ENCODE peak calls at places on chromosomes 2 and 18, in four cellular contexts. E, M, P and H are unnamed samples.
A peak's percentile ranks its signal among the peaks of the same experiment; 100 is the strongest.

GRCh38 chr2:195898505-195898904 is 170.1 kb downstream of the DNAH7 start:
- DNase-seq in E (peak; percentile 99), M (peak; percentile 2), P (no peak), H (peak; percentile 97)

GRCh38 chr2:233355916-233356315 is 1.6 kb downstream of the DGKD start:
- DNase-seq in E (no peak), M (no peak), P (no peak), H (no peak)

GRCh38 chr2:133635115-133635514 is 66.9 kb upstream of the NCKAP5 start:
- DNase-seq in E (no peak), M (no peak), P (no peak), H (no peak)

GRCh38 chr18:48994044-48994651 is 43.4 kb upstream of the SMAD7 start:
- DNase-seq in E (peak; percentile 88), M (no peak), P (no peak), H (no peak)

GRCh38 chr2:100615471-100615870 is 52.7 kb downstream of the PDCL3 start:
- DNase-seq in E (no peak), M (no peak), P (no peak), H (no peak)

GRCh38 chr2:134932864-134933526 is 14.4 kb downstream of the CCNT2 start:
- DNase-seq in E (no peak), M (no peak), P (no peak), H (no peak)

GRCh38 chr2:176085861-176086771 is 2.4 kb upstream of the EVX2 start:
- DNase-seq in E (no peak), M (no peak), P (peak; percentile 67), H (no peak)

GRCh38 chr2:63589148-63589972 is 597 bp downstream of the MDH1 start:
- DNase-seq in E (no peak), M (no peak), P (no peak), H (no peak)

GRCh38 chr2:12020833-12021469 is 274.5 kb downstream of the LPIN1 start:
- DNase-seq in E (no peak), M (no peak), P (no peak), H (no peak)

GRCh38 chr2:12014088-12014960 is 267.9 kb downstream of the LPIN1 start:
- DNase-seq in E (peak; percentile 41), M (no peak), P (no peak), H (no peak)

GRCh38 chr2:12017499-12018185 is 271.2 kb downstream of the LPIN1 start:
- DNase-seq in E (no peak), M (no peak), P (no peak), H (no peak)
- H3K4me3 ChIP-seq in E (no peak overlapping the region), M (no peak overlapping the region), P (no peak overlapping the region), H (no peak overlapping the region)

GRCh38 chr2:3603536-3604206 is 8.8 kb downstream of the COLEC11 start:
- DNase-seq in E (no peak), M (no peak), P (peak; percentile 43), H (no peak)

GRCh38 chr2:3606028-3606369 is 11.1 kb downstream of the COLEC11 start:
- DNase-seq in E (no peak), M (no peak), P (no peak), H (no peak)

GRCh38 chr2:3604207-3604877 is 9.4 kb downstream of the COLEC11 start:
- DNase-seq in E (no peak), M (no peak), P (peak; percentile 14), H (no peak)

GRCh38 chr2:3606370-3607124 is 11.6 kb downstream of the COLEC11 start:
- DNase-seq in E (no peak), M (no peak), P (peak; percentile 68), H (no peak)

GRCh38 chr2:3605013-3605961 is 10.4 kb downstream of the COLEC11 start:
- DNase-seq in E (no peak), M (no peak), P (peak; percentile 40), H (no peak)
- H3K4me3 ChIP-seq in E (no peak overlapping the region), M (no peak overlapping the region), P (no peak overlapping the region), H (no peak overlapping the region)

DNA sequence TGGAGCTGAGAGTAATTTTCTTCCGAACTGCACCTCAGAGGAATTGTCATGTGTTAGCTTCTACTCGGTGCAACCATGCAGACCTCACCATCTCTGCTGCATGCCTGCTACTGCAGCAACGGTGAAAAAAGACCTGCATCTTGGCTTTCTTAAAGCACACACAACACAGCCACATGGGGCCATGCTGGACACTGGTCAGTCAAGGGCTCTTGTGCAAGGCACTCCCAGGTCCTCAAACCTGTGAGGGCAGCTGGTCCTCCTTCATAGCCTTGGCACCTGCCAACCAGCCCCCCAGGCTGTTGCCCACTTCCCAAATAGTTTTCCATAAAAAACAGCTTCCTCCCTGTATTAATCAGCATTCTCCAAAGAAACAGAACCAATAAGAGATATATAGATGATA is 113.5 kb upstream of the TEX51 start:
- DNase-seq in E (no peak), M (no peak), P (no peak), H (no peak)
- H3K4me3 ChIP-seq in E (no peak overlapping the region), M (no peak overlapping the region), P (no peak overlapping the region), H (no peak overlapping the region)

DNA sequence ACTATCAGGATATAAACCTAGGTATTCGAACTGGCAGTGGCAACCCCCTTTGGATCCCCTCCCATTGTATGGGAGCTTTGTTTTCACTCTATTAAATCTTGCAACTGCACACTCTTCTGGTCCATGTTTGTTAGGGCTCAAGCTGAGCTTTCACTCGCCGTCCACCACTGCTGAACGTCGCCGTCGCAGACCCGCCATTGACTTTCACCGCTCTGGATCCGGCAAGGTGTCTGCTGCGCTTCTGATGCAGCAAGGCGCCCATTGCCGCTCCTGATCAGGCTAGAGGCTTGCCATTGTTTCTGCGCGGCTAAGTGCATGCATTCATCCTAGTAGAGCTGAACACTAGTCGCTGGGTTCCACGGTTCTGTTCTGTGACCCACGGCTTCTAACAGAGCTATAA is 69.1 kb downstream of the LCLAT1 start:
- DNase-seq in E (no peak), M (no peak), P (no peak), H (no peak)
- H3K4me3 ChIP-seq in E (no peak overlapping the region), M (no peak overlapping the region), P (no peak overlapping the region), H (no peak overlapping the region)

GRCh38 chr2:70161069-70161534 is 29.7 kb downstream of the C2orf42 start:
- DNase-seq in E (no peak), M (no peak), P (no peak), H (no peak)
- H3K4me3 ChIP-seq in E (no peak overlapping the region), M (no peak overlapping the region), P (no peak overlapping the region), H (no peak overlapping the region)

GRCh38 chr2:152337511-152337903 is 2.5 kb downstream of the FMNL2 start:
- DNase-seq in E (no peak), M (no peak), P (no peak), H (no peak)
- H3K4me3 ChIP-seq in E (peak overlapping the region; percentile 69), M (peak overlapping the region; percentile 76), P (peak overlapping the region; percentile 98), H (peak overlapping the region; percentile 78)

DNA sequence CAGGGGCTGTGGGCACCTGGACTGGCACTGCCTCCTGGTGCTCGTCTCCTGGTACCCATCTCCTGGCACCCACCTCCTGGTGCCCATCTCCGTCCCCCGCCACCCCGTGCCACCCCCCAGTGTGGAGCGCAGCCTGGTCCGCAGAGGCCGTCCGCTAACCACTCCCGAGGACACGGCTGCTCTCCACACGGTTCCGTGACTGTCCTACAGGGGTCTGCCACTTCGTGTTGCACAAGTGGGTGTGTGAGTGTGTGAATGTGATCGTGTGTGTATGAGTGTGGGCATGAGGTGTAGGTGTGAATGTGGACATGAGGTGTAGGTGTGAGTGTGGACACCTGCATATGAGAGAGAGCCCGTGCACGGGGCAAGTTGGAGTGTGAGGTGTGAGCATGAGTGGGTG is 119.4 kb upstream of the HS6ST1 start:
- DNase-seq in E (no peak), M (no peak), P (peak; percentile 53), H (no peak)
- H3K4me3 ChIP-seq in E (no peak overlapping the region), M (no peak overlapping the region), P (no peak overlapping the region), H (no peak overlapping the region)